ENCODE peak calls at places on chromosomes 3 and 15, in eight cellular contexts. One of them, this sample, is unnamed.

GRCh38 chr3:144344925-144345548 is 373.4 kb downstream of the DIPK2A start:
- DNase-seq in omental fat pad: no peak
- DNase-seq in heart left ventricle: no peak
- DNase-seq in lower lobe of right lung: no peak
- DNase-seq in gastrocnemius medialis: no peak
- DNase-seq in MCF 10A: no peak
- DNase-seq in ovary: no peak
- DNase-seq in WTC11: no peak
- DNase-seq in this sample: no peak

GRCh38 chr3:195692361-195692700 is 28.4 kb upstream of the MUC20 start:
- DNase-seq in omental fat pad: no peak
- DNase-seq in heart left ventricle: no peak
- DNase-seq in lower lobe of right lung: no peak
- DNase-seq in gastrocnemius medialis: no peak
- DNase-seq in MCF 10A: no peak
- DNase-seq in ovary: peak; percentile 45
- DNase-seq in WTC11: no peak
- DNase-seq in this sample: no peak

GRCh38 chr3:54215521-54215920 is 93.2 kb downstream of the CACNA2D3 start:
- DNase-seq in omental fat pad: no peak
- DNase-seq in heart left ventricle: no peak
- DNase-seq in lower lobe of right lung: no peak
- DNase-seq in gastrocnemius medialis: no peak
- DNase-seq in MCF 10A: no peak
- DNase-seq in ovary: no peak
- DNase-seq in WTC11: no peak
- DNase-seq in this sample: no peak

GRCh38 chr3:115692887-115693524 is 69.7 kb downstream of the GAP43 start:
- DNase-seq in omental fat pad: peak; percentile 57
- DNase-seq in heart left ventricle: peak; percentile 68
- DNase-seq in lower lobe of right lung: peak; percentile 60
- DNase-seq in gastrocnemius medialis: peak; percentile 64
- DNase-seq in MCF 10A: peak; percentile 88
- DNase-seq in ovary: peak; percentile 71
- DNase-seq in WTC11: peak; percentile 80
- DNase-seq in this sample: peak; percentile 39

GRCh38 chr15:35362195-35362829 is 183.7 kb downstream of the DPH6 start:
- DNase-seq in omental fat pad: no peak
- DNase-seq in heart left ventricle: no peak
- DNase-seq in lower lobe of right lung: no peak
- DNase-seq in gastrocnemius medialis: no peak
- DNase-seq in MCF 10A: no peak
- DNase-seq in ovary: no peak
- DNase-seq in WTC11: no peak
- DNase-seq in this sample: no peak

GRCh38 chr3:112818289-112818688 is 28.4 kb downstream of the CD200R1L start:
- DNase-seq in omental fat pad: no peak
- DNase-seq in heart left ventricle: no peak
- DNase-seq in lower lobe of right lung: no peak
- DNase-seq in gastrocnemius medialis: no peak
- DNase-seq in MCF 10A: peak; percentile 25
- DNase-seq in ovary: no peak
- DNase-seq in WTC11: no peak
- DNase-seq in this sample: no peak

GRCh38 chr15:32959077-32959476 is 235.4 kb downstream of the FMN1 start:
- DNase-seq in omental fat pad: no peak
- DNase-seq in heart left ventricle: no peak
- DNase-seq in lower lobe of right lung: no peak
- DNase-seq in gastrocnemius medialis: no peak
- DNase-seq in MCF 10A: no peak
- DNase-seq in ovary: no peak
- DNase-seq in WTC11: no peak
- DNase-seq in this sample: no peak

GRCh38 chr3:8658326-8659212 is 14.0 kb upstream of the SSUH2 start:
- DNase-seq in omental fat pad: peak; percentile 35
- DNase-seq in heart left ventricle: peak; percentile 86
- DNase-seq in lower lobe of right lung: peak; percentile 88
- DNase-seq in gastrocnemius medialis: peak; percentile 38
- DNase-seq in MCF 10A: peak; percentile 76
- DNase-seq in ovary: peak; percentile 93
- DNase-seq in WTC11: no peak
- DNase-seq in this sample: peak; percentile 37

GRCh38 chr3:125023833-125024560 is 31.8 kb downstream of the HEG1 start:
- DNase-seq in omental fat pad: no peak
- DNase-seq in heart left ventricle: no peak
- DNase-seq in lower lobe of right lung: no peak
- DNase-seq in gastrocnemius medialis: no peak
- DNase-seq in MCF 10A: no peak
- DNase-seq in ovary: no peak
- DNase-seq in WTC11: no peak
- DNase-seq in this sample: no peak

GRCh38 chr3:122577409-122578028 is at the start of gene PARP15:
- DNase-seq in omental fat pad: no peak
- DNase-seq in heart left ventricle: no peak
- DNase-seq in lower lobe of right lung: peak; percentile 51
- DNase-seq in gastrocnemius medialis: no peak
- DNase-seq in MCF 10A: no peak
- DNase-seq in ovary: no peak
- DNase-seq in WTC11: peak; percentile 55
- DNase-seq in this sample: no peak

GRCh38 chr3:39707314-39707909 is 102.0 kb upstream of the MYRIP start:
- DNase-seq in omental fat pad: no peak
- DNase-seq in heart left ventricle: no peak
- DNase-seq in lower lobe of right lung: no peak
- DNase-seq in gastrocnemius medialis: no peak
- DNase-seq in MCF 10A: peak; percentile 43
- DNase-seq in ovary: no peak
- DNase-seq in WTC11: no peak
- DNase-seq in this sample: no peak

GRCh38 chr3:188468672-188469071 is 314.7 kb downstream of the LPP start:
- DNase-seq in omental fat pad: no peak
- DNase-seq in heart left ventricle: no peak
- DNase-seq in lower lobe of right lung: no peak
- DNase-seq in gastrocnemius medialis: peak; percentile 82
- DNase-seq in MCF 10A: peak; percentile 87
- DNase-seq in ovary: peak; percentile 48
- DNase-seq in WTC11: no peak
- DNase-seq in this sample: no peak

GRCh38 chr3:150054635-150055034 is 83.9 kb upstream of the PFN2 start:
- DNase-seq in omental fat pad: no peak
- DNase-seq in heart left ventricle: no peak
- DNase-seq in lower lobe of right lung: no peak
- DNase-seq in gastrocnemius medialis: no peak
- DNase-seq in MCF 10A: no peak
- DNase-seq in ovary: no peak
- DNase-seq in WTC11: no peak
- DNase-seq in this sample: no peak

GRCh38 chr3:69116897-69117296 is 5.5 kb downstream of the LMOD3 start:
- DNase-seq in omental fat pad: no peak
- DNase-seq in heart left ventricle: no peak
- DNase-seq in lower lobe of right lung: no peak
- DNase-seq in gastrocnemius medialis: peak; percentile 66
- DNase-seq in MCF 10A: no peak
- DNase-seq in ovary: no peak
- DNase-seq in WTC11: no peak
- DNase-seq in this sample: no peak

GRCh38 chr3:123412076-123412475 is 36.8 kb downstream of the ADCY5 start:
- DNase-seq in omental fat pad: no peak
- DNase-seq in heart left ventricle: peak; percentile 60
- DNase-seq in lower lobe of right lung: no peak
- DNase-seq in gastrocnemius medialis: no peak
- DNase-seq in MCF 10A: no peak
- DNase-seq in ovary: no peak
- DNase-seq in WTC11: peak; percentile 35
- DNase-seq in this sample: no peak

GRCh38 chr15:46410681-46411080 is 775.9 kb downstream of the SQOR start:
- DNase-seq in omental fat pad: no peak
- DNase-seq in heart left ventricle: no peak
- DNase-seq in lower lobe of right lung: no peak
- DNase-seq in gastrocnemius medialis: no peak
- DNase-seq in MCF 10A: no peak
- DNase-seq in ovary: no peak
- DNase-seq in WTC11: no peak
- DNase-seq in this sample: no peak

GRCh38 chr15:66401130-66402021 is 14.7 kb downstream of the MAP2K1 start:
- DNase-seq in omental fat pad: no peak
- DNase-seq in heart left ventricle: no peak
- DNase-seq in lower lobe of right lung: no peak
- DNase-seq in gastrocnemius medialis: no peak
- DNase-seq in MCF 10A: peak; percentile 27
- DNase-seq in ovary: no peak
- DNase-seq in WTC11: peak; percentile 28
- DNase-seq in this sample: no peak

GRCh38 chr3:65379223-65379622 is 659.5 kb downstream of the MAGI1 start:
- DNase-seq in omental fat pad: no peak
- DNase-seq in heart left ventricle: peak; percentile 57
- DNase-seq in lower lobe of right lung: peak; percentile 40
- DNase-seq in gastrocnemius medialis: no peak
- DNase-seq in MCF 10A: no peak
- DNase-seq in ovary: no peak
- DNase-seq in WTC11: no peak
- DNase-seq in this sample: no peak

GRCh38 chr3:125651246-125651645 is 55.9 kb upstream of the OSBPL11 start:
- DNase-seq in omental fat pad: no peak
- DNase-seq in heart left ventricle: no peak
- DNase-seq in lower lobe of right lung: no peak
- DNase-seq in gastrocnemius medialis: no peak
- DNase-seq in MCF 10A: peak; percentile 12
- DNase-seq in ovary: no peak
- DNase-seq in WTC11: no peak
- DNase-seq in this sample: no peak

GRCh38 chr3:46856576-46857471 is 6.4 kb downstream of the MYL3 start:
- DNase-seq in omental fat pad: no peak
- DNase-seq in heart left ventricle: peak; percentile 53
- DNase-seq in lower lobe of right lung: peak; percentile 14
- DNase-seq in gastrocnemius medialis: peak; percentile 22
- DNase-seq in MCF 10A: no peak
- DNase-seq in ovary: no peak
- DNase-seq in WTC11: peak; percentile 10
- DNase-seq in this sample: peak; percentile 12

GRCh38 chr15:66876731-66877545 is 174.9 kb downstream of the SMAD6 start:
- DNase-seq in omental fat pad: no peak
- DNase-seq in heart left ventricle: peak; percentile 40
- DNase-seq in lower lobe of right lung: no peak
- DNase-seq in gastrocnemius medialis: no peak
- DNase-seq in MCF 10A: no peak
- DNase-seq in ovary: no peak
- DNase-seq in WTC11: no peak
- DNase-seq in this sample: no peak

GRCh38 chr3:2713923-2714322 is 396.3 kb downstream of the IL5RA start:
- DNase-seq in omental fat pad: no peak
- DNase-seq in heart left ventricle: no peak
- DNase-seq in lower lobe of right lung: no peak
- DNase-seq in gastrocnemius medialis: no peak
- DNase-seq in MCF 10A: peak; percentile 14
- DNase-seq in ovary: no peak
- DNase-seq in WTC11: no peak
- DNase-seq in this sample: no peak
- TF ChIP-seq CTCF in omental fat pad: no peak
- TF ChIP-seq CTCF in heart left ventricle: peak; percentile 27
- TF ChIP-seq CTCF in lower lobe of right lung: peak; percentile 40
- TF ChIP-seq CTCF in gastrocnemius medialis: no peak
- TF ChIP-seq CTCF in MCF 10A: peak; percentile 53
- TF ChIP-seq CTCF in ovary: no peak
- TF ChIP-seq CTCF in WTC11: no peak
- TF ChIP-seq CTCF in this sample: peak; percentile 41

DNA sequence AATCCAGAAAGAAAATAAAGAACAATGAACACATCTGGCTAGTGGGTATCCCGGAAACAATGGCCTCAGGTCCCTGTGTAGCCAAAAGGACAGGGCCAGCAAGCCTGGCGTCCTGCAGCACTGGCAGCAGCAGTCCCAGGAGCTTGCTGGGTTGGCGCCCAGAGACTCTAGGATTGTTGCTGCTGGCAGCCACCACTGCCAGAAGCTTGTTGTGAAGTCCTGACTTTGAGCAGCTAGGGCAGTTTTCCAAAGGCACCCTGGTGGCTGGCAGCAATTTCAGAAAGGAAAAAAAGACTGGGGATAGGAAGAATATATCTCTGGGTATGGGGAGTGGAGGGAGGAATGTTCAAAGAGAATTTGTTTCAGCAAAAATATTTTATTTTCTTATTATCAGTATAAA is 11.3 kb downstream of the SHQ1 start:
- DNase-seq in omental fat pad: no peak
- DNase-seq in heart left ventricle: peak; percentile 80
- DNase-seq in lower lobe of right lung: peak; percentile 51
- DNase-seq in gastrocnemius medialis: peak; percentile 92
- DNase-seq in MCF 10A: no peak
- DNase-seq in ovary: peak; percentile 25
- DNase-seq in WTC11: no peak
- DNase-seq in this sample: no peak
- TF ChIP-seq CTCF in omental fat pad: no peak
- TF ChIP-seq CTCF in heart left ventricle: peak; percentile 27
- TF ChIP-seq CTCF in lower lobe of right lung: no peak
- TF ChIP-seq CTCF in gastrocnemius medialis: no peak
- TF ChIP-seq CTCF in MCF 10A: no peak
- TF ChIP-seq CTCF in ovary: no peak
- TF ChIP-seq CTCF in WTC11: no peak
- TF ChIP-seq CTCF in this sample: no peak

DNA sequence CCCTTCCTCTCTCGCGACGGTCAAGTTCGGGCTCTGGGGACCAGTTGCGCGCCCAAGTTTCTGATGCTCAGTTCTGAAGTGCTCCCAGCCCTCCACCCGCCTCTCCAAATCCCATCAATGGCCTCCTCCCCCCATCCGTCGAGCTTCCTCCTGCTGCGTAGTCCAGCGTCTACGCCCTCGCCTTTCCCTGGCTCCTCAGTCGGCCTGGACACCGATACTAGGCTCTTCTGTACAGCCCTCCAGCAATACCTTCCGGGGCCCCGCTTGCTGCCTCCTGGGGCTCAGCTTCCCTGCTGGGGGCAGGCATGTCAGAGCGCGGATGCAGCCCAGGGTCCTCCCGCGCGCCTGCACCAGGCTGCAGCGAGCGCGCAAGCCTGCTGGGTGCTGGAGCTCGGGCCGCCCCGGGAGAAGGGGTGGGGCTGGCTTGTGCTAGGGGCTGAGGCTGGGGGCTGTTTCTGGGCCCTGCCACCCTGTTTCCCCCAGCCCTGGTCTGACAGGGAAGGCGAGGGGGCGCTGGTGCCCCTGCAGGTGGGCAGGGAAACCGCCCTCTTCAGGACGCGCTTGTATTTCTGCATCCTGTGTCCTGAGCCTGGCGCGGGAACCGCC is 353.3 kb upstream of the SUCLG2 start:
- DNase-seq in omental fat pad: no peak
- DNase-seq in heart left ventricle: no peak
- DNase-seq in lower lobe of right lung: no peak
- DNase-seq in gastrocnemius medialis: no peak
- DNase-seq in MCF 10A: no peak
- DNase-seq in ovary: no peak
- DNase-seq in WTC11: peak; percentile 57
- DNase-seq in this sample: peak; percentile 19
- TF ChIP-seq CTCF in omental fat pad: no peak
- TF ChIP-seq CTCF in heart left ventricle: no peak
- TF ChIP-seq CTCF in lower lobe of right lung: no peak
- TF ChIP-seq CTCF in gastrocnemius medialis: no peak
- TF ChIP-seq CTCF in MCF 10A: no peak
- TF ChIP-seq CTCF in ovary: no peak
- TF ChIP-seq CTCF in WTC11: peak; percentile 27
- TF ChIP-seq CTCF in this sample: no peak

GRCh38 chr3:38454179-38454883 is 641 bp downstream of the ACVR2B start:
- DNase-seq in omental fat pad: no peak
- DNase-seq in heart left ventricle: peak; percentile 67
- DNase-seq in lower lobe of right lung: peak; percentile 68
- DNase-seq in gastrocnemius medialis: no peak
- DNase-seq in MCF 10A: peak; percentile 27
- DNase-seq in ovary: peak; percentile 63
- DNase-seq in WTC11: peak; percentile 31
- DNase-seq in this sample: no peak
- TF ChIP-seq CTCF in omental fat pad: no peak
- TF ChIP-seq CTCF in heart left ventricle: no peak
- TF ChIP-seq CTCF in lower lobe of right lung: no peak
- TF ChIP-seq CTCF in gastrocnemius medialis: no peak
- TF ChIP-seq CTCF in MCF 10A: no peak
- TF ChIP-seq CTCF in ovary: no peak
- TF ChIP-seq CTCF in WTC11: no peak
- TF ChIP-seq CTCF in this sample: no peak

This sample was measured in mesothelial cell of epicardium.